ENCODE peak calls at places on chromosomes 16 and 17, in eight cellular contexts. One of them, this sample, is unnamed.

GRCh38 chr16:86952769-86953168 is 364.4 kb downstream of the C16orf95 start:
- DNase-seq in NCI-H1436: no peak
- DNase-seq in IMR-90: peak
- DNase-seq in nucleus accumbens: no peak
- DNase-seq in Caco-2: no peak
- DNase-seq in breast epithelium: no peak
- DNase-seq in mesendoderm: peak
- DNase-seq in stimulated activated CD4-positive, alpha-beta T cell treated with anti-CD3 and anti-CD28 coated beads, Interleukin-1b, Interleukin-23, amount 100 ng/mL, for 4 hours: no peak
- DNase-seq in this sample: no peak

GRCh38 chr17:66855204-66855603 is 20.3 kb downstream of the CACNG5 start:
- DNase-seq in NCI-H1436: no peak
- DNase-seq in IMR-90: no peak
- DNase-seq in nucleus accumbens: no peak
- DNase-seq in Caco-2: no peak
- DNase-seq in breast epithelium: no peak
- DNase-seq in mesendoderm: no peak
- DNase-seq in stimulated activated CD4-positive, alpha-beta T cell treated with anti-CD3 and anti-CD28 coated beads, Interleukin-1b, Interleukin-23, amount 100 ng/mL, for 4 hours: peak
- DNase-seq in this sample: no peak

GRCh38 chr17:38328620-38329019 is 15.1 kb downstream of the GPR179 start:
- DNase-seq in NCI-H1436: no peak
- DNase-seq in IMR-90: no peak
- DNase-seq in nucleus accumbens: no peak
- DNase-seq in Caco-2: no peak
- DNase-seq in breast epithelium: no peak
- DNase-seq in mesendoderm: no peak
- DNase-seq in stimulated activated CD4-positive, alpha-beta T cell treated with anti-CD3 and anti-CD28 coated beads, Interleukin-1b, Interleukin-23, amount 100 ng/mL, for 4 hours: no peak
- DNase-seq in this sample: no peak

GRCh38 chr17:34163681-34164080 is 91.4 kb upstream of the CCL2 start:
- DNase-seq in NCI-H1436: no peak
- DNase-seq in IMR-90: peak
- DNase-seq in nucleus accumbens: no peak
- DNase-seq in Caco-2: no peak
- DNase-seq in breast epithelium: no peak
- DNase-seq in mesendoderm: peak
- DNase-seq in stimulated activated CD4-positive, alpha-beta T cell treated with anti-CD3 and anti-CD28 coated beads, Interleukin-1b, Interleukin-23, amount 100 ng/mL, for 4 hours: no peak
- DNase-seq in this sample: no peak

GRCh38 chr17:80780381-80781187 is 211.1 kb upstream of the CHMP6 start:
- DNase-seq in NCI-H1436: no peak
- DNase-seq in IMR-90: peak
- DNase-seq in nucleus accumbens: no peak
- DNase-seq in Caco-2: peak
- DNase-seq in breast epithelium: peak
- DNase-seq in mesendoderm: no peak
- DNase-seq in stimulated activated CD4-positive, alpha-beta T cell treated with anti-CD3 and anti-CD28 coated beads, Interleukin-1b, Interleukin-23, amount 100 ng/mL, for 4 hours: no peak
- DNase-seq in this sample: no peak

GRCh38 chr16:66976746-66977145 is 11.6 kb upstream of the CES4A start:
- DNase-seq in NCI-H1436: no peak
- DNase-seq in IMR-90: no peak
- DNase-seq in nucleus accumbens: no peak
- DNase-seq in Caco-2: no peak
- DNase-seq in breast epithelium: no peak
- DNase-seq in mesendoderm: no peak
- DNase-seq in stimulated activated CD4-positive, alpha-beta T cell treated with anti-CD3 and anti-CD28 coated beads, Interleukin-1b, Interleukin-23, amount 100 ng/mL, for 4 hours: no peak
- DNase-seq in this sample: no peak

GRCh38 chr17:80892019-80892855 is 99.4 kb upstream of the CHMP6 start:
- DNase-seq in NCI-H1436: no peak
- DNase-seq in IMR-90: peak
- DNase-seq in nucleus accumbens: peak
- DNase-seq in Caco-2: no peak
- DNase-seq in breast epithelium: no peak
- DNase-seq in mesendoderm: no peak
- DNase-seq in stimulated activated CD4-positive, alpha-beta T cell treated with anti-CD3 and anti-CD28 coated beads, Interleukin-1b, Interleukin-23, amount 100 ng/mL, for 4 hours: peak
- DNase-seq in this sample: no peak

GRCh38 chr17:4535667-4536258 is 19.4 kb downstream of the MYBBP1A start:
- DNase-seq in NCI-H1436: no peak
- DNase-seq in IMR-90: no peak
- DNase-seq in nucleus accumbens: peak
- DNase-seq in Caco-2: no peak
- DNase-seq in breast epithelium: no peak
- DNase-seq in mesendoderm: peak
- DNase-seq in stimulated activated CD4-positive, alpha-beta T cell treated with anti-CD3 and anti-CD28 coated beads, Interleukin-1b, Interleukin-23, amount 100 ng/mL, for 4 hours: no peak
- DNase-seq in this sample: no peak

GRCh38 chr16:68275611-68276191 is 11.4 kb downstream of the SLC7A6 start:
- DNase-seq in NCI-H1436: no peak
- DNase-seq in IMR-90: no peak
- DNase-seq in nucleus accumbens: no peak
- DNase-seq in Caco-2: no peak
- DNase-seq in breast epithelium: no peak
- DNase-seq in mesendoderm: no peak
- DNase-seq in stimulated activated CD4-positive, alpha-beta T cell treated with anti-CD3 and anti-CD28 coated beads, Interleukin-1b, Interleukin-23, amount 100 ng/mL, for 4 hours: no peak
- DNase-seq in this sample: no peak

GRCh38 chr16:29816694-29817441 is 916 bp downstream of the PAGR1 start:
- DNase-seq in NCI-H1436: peak
- DNase-seq in IMR-90: peak
- DNase-seq in nucleus accumbens: peak
- DNase-seq in Caco-2: peak
- DNase-seq in breast epithelium: no peak
- DNase-seq in mesendoderm: peak
- DNase-seq in stimulated activated CD4-positive, alpha-beta T cell treated with anti-CD3 and anti-CD28 coated beads, Interleukin-1b, Interleukin-23, amount 100 ng/mL, for 4 hours: peak
- DNase-seq in this sample: no peak

GRCh38 chr17:16439867-16440351 is 24.5 kb downstream of the TRPV2 start:
- DNase-seq in NCI-H1436: no peak
- DNase-seq in IMR-90: no peak
- DNase-seq in nucleus accumbens: no peak
- DNase-seq in Caco-2: no peak
- DNase-seq in breast epithelium: no peak
- DNase-seq in mesendoderm: no peak
- DNase-seq in stimulated activated CD4-positive, alpha-beta T cell treated with anti-CD3 and anti-CD28 coated beads, Interleukin-1b, Interleukin-23, amount 100 ng/mL, for 4 hours: no peak
- DNase-seq in this sample: no peak

GRCh38 chr16:73713817-73714495 is 582.7 kb upstream of the PSMD7 start:
- DNase-seq in NCI-H1436: no peak
- DNase-seq in IMR-90: peak
- DNase-seq in nucleus accumbens: peak
- DNase-seq in Caco-2: peak
- DNase-seq in breast epithelium: no peak
- DNase-seq in mesendoderm: peak
- DNase-seq in stimulated activated CD4-positive, alpha-beta T cell treated with anti-CD3 and anti-CD28 coated beads, Interleukin-1b, Interleukin-23, amount 100 ng/mL, for 4 hours: no peak
- DNase-seq in this sample: no peak

GRCh38 chr16:79845006-79845733 is 244.6 kb upstream of the MAF start:
- DNase-seq in NCI-H1436: no peak
- DNase-seq in IMR-90: no peak
- DNase-seq in nucleus accumbens: no peak
- DNase-seq in Caco-2: no peak
- DNase-seq in breast epithelium: no peak
- DNase-seq in mesendoderm: no peak
- DNase-seq in stimulated activated CD4-positive, alpha-beta T cell treated with anti-CD3 and anti-CD28 coated beads, Interleukin-1b, Interleukin-23, amount 100 ng/mL, for 4 hours: no peak
- DNase-seq in this sample: no peak

GRCh38 chr17:77565166-77565565 is 393.3 kb upstream of the TNRC6C start:
- DNase-seq in NCI-H1436: no peak
- DNase-seq in IMR-90: no peak
- DNase-seq in nucleus accumbens: no peak
- DNase-seq in Caco-2: no peak
- DNase-seq in breast epithelium: no peak
- DNase-seq in mesendoderm: no peak
- DNase-seq in stimulated activated CD4-positive, alpha-beta T cell treated with anti-CD3 and anti-CD28 coated beads, Interleukin-1b, Interleukin-23, amount 100 ng/mL, for 4 hours: no peak
- DNase-seq in this sample: no peak

GRCh38 chr16:19639986-19640421 is 78.0 kb downstream of the KNOP1 start:
- DNase-seq in NCI-H1436: no peak
- DNase-seq in IMR-90: no peak
- DNase-seq in nucleus accumbens: no peak
- DNase-seq in Caco-2: no peak
- DNase-seq in breast epithelium: no peak
- DNase-seq in mesendoderm: no peak
- DNase-seq in stimulated activated CD4-positive, alpha-beta T cell treated with anti-CD3 and anti-CD28 coated beads, Interleukin-1b, Interleukin-23, amount 100 ng/mL, for 4 hours: no peak
- DNase-seq in this sample: no peak

GRCh38 chr17:76384222-76384986 is at the start of gene SPHK1:
- DNase-seq in NCI-H1436: no peak
- DNase-seq in IMR-90: peak
- DNase-seq in nucleus accumbens: no peak
- DNase-seq in Caco-2: peak
- DNase-seq in breast epithelium: no peak
- DNase-seq in mesendoderm: peak
- DNase-seq in stimulated activated CD4-positive, alpha-beta T cell treated with anti-CD3 and anti-CD28 coated beads, Interleukin-1b, Interleukin-23, amount 100 ng/mL, for 4 hours: peak
- DNase-seq in this sample: no peak

GRCh38 chr16:68722119-68723024 is 14.7 kb upstream of the CDH1 start:
- DNase-seq in NCI-H1436: no peak
- DNase-seq in IMR-90: no peak
- DNase-seq in nucleus accumbens: no peak
- DNase-seq in Caco-2: peak
- DNase-seq in breast epithelium: no peak
- DNase-seq in mesendoderm: peak
- DNase-seq in stimulated activated CD4-positive, alpha-beta T cell treated with anti-CD3 and anti-CD28 coated beads, Interleukin-1b, Interleukin-23, amount 100 ng/mL, for 4 hours: no peak
- DNase-seq in this sample: no peak

GRCh38 chr17:42122371-42123303 is at the start of gene HSPB9:
- DNase-seq in NCI-H1436: no peak
- DNase-seq in IMR-90: no peak
- DNase-seq in nucleus accumbens: peak
- DNase-seq in Caco-2: no peak
- DNase-seq in breast epithelium: no peak
- DNase-seq in mesendoderm: peak
- DNase-seq in stimulated activated CD4-positive, alpha-beta T cell treated with anti-CD3 and anti-CD28 coated beads, Interleukin-1b, Interleukin-23, amount 100 ng/mL, for 4 hours: no peak
- DNase-seq in this sample: no peak

This sample was measured in LNCaP clone FGC.